ENCODE peak calls at places on chromosomes 12 and 14, in seven cellular contexts. One of them, this sample, is unnamed. For H3K27me3, the result is how much of the 10 kb centered on the place peaks cover.

GRCh38 chr12:42969357-42969756 is 379.8 kb upstream of the PRICKLE1 start:
- DNase-seq in CD4-positive, CD25-positive, alpha-beta regulatory T cell: no peak
- DNase-seq in fibroblast of lung: no peak
- DNase-seq in lung: no peak
- DNase-seq in mesendoderm: peak
- DNase-seq in prostate gland: no peak
- DNase-seq in AG04450: no peak
- DNase-seq in this sample: no peak

GRCh38 chr14:67137744-67138371 is 51.4 kb upstream of the GARIN2 start:
- DNase-seq in lung: no peak
- DNase-seq in mesendoderm: peak
- DNase-seq in AG04450: no peak
- DNase-seq in fibroblast of lung: peak
- DNase-seq in CD4-positive, CD25-positive, alpha-beta regulatory T cell: peak
- DNase-seq in prostate gland: no peak
- DNase-seq in this sample: no peak

GRCh38 chr12:110230655-110231054 is 50.4 kb upstream of the ATP2A2 start:
- DNase-seq in prostate gland: no peak
- DNase-seq in AG04450: no peak
- DNase-seq in lung: no peak
- DNase-seq in mesendoderm: no peak
- DNase-seq in CD4-positive, CD25-positive, alpha-beta regulatory T cell: no peak
- DNase-seq in fibroblast of lung: no peak
- DNase-seq in this sample: no peak

GRCh38 chr12:56229082-56229481 is 769 bp upstream of the SLC39A5 start:
- DNase-seq in prostate gland: no peak
- DNase-seq in lung: no peak
- DNase-seq in CD4-positive, CD25-positive, alpha-beta regulatory T cell: no peak
- DNase-seq in fibroblast of lung: no peak
- DNase-seq in AG04450: no peak
- DNase-seq in mesendoderm: peak
- DNase-seq in this sample: no peak

GRCh38 chr14:39102265-39102968 is 618 bp downstream of the SEC23A start:
- DNase-seq in mesendoderm: peak
- DNase-seq in lung: no peak
- DNase-seq in fibroblast of lung: peak
- DNase-seq in CD4-positive, CD25-positive, alpha-beta regulatory T cell: peak
- DNase-seq in AG04450: no peak
- DNase-seq in prostate gland: peak
- DNase-seq in this sample: peak

GRCh38 chr14:89855961-89856360 is 98.6 kb downstream of the EFCAB11 start:
- DNase-seq in CD4-positive, CD25-positive, alpha-beta regulatory T cell: no peak
- DNase-seq in mesendoderm: no peak
- DNase-seq in AG04450: peak
- DNase-seq in fibroblast of lung: peak
- DNase-seq in lung: no peak
- DNase-seq in prostate gland: no peak
- DNase-seq in this sample: no peak

GRCh38 chr12:15151141-15152091 is 69.8 kb downstream of the RERG start:
- DNase-seq in AG04450: no peak
- DNase-seq in fibroblast of lung: peak
- DNase-seq in lung: no peak
- DNase-seq in CD4-positive, CD25-positive, alpha-beta regulatory T cell: no peak
- DNase-seq in mesendoderm: peak
- DNase-seq in prostate gland: peak
- DNase-seq in this sample: no peak

GRCh38 chr12:56014205-56014604 is 6.6 kb upstream of the IKZF4 start:
- DNase-seq in mesendoderm: no peak
- DNase-seq in fibroblast of lung: no peak
- DNase-seq in AG04450: no peak
- DNase-seq in prostate gland: no peak
- DNase-seq in CD4-positive, CD25-positive, alpha-beta regulatory T cell: no peak
- DNase-seq in lung: peak
- DNase-seq in this sample: no peak

GRCh38 chr14:92579244-92579643 is 65.7 kb downstream of the RIN3 start:
- DNase-seq in prostate gland: no peak
- DNase-seq in CD4-positive, CD25-positive, alpha-beta regulatory T cell: no peak
- DNase-seq in lung: no peak
- DNase-seq in AG04450: no peak
- DNase-seq in fibroblast of lung: no peak
- DNase-seq in mesendoderm: no peak
- DNase-seq in this sample: no peak

GRCh38 chr12:42541965-42542364 is 47.6 kb downstream of the PRICKLE1 start:
- DNase-seq in prostate gland: no peak
- DNase-seq in fibroblast of lung: no peak
- DNase-seq in lung: no peak
- DNase-seq in AG04450: no peak
- DNase-seq in mesendoderm: no peak
- DNase-seq in CD4-positive, CD25-positive, alpha-beta regulatory T cell: no peak
- DNase-seq in this sample: no peak

GRCh38 chr14:72822946-72823611 is 70.8 kb downstream of the DPF3 start:
- DNase-seq in prostate gland: no peak
- DNase-seq in lung: no peak
- DNase-seq in CD4-positive, CD25-positive, alpha-beta regulatory T cell: no peak
- DNase-seq in fibroblast of lung: peak
- DNase-seq in AG04450: no peak
- DNase-seq in mesendoderm: no peak
- DNase-seq in this sample: no peak

GRCh38 chr12:105928436-105928835 is 210.3 kb downstream of the NUAK1 start:
- DNase-seq in CD4-positive, CD25-positive, alpha-beta regulatory T cell: no peak
- DNase-seq in fibroblast of lung: no peak
- DNase-seq in prostate gland: peak
- DNase-seq in lung: peak
- DNase-seq in AG04450: no peak
- DNase-seq in mesendoderm: no peak
- DNase-seq in this sample: no peak

GRCh38 chr14:83300454-83301064 is 1766.9 kb upstream of the SEL1L start:
- DNase-seq in mesendoderm: peak
- DNase-seq in fibroblast of lung: peak
- DNase-seq in CD4-positive, CD25-positive, alpha-beta regulatory T cell: no peak
- DNase-seq in prostate gland: no peak
- DNase-seq in AG04450: no peak
- DNase-seq in lung: no peak
- DNase-seq in this sample: no peak

GRCh38 chr14:21498540-21499526 is 12.3 kb downstream of the METTL3 start:
- DNase-seq in mesendoderm: peak
- DNase-seq in prostate gland: peak
- DNase-seq in lung: no peak
- DNase-seq in AG04450: no peak
- DNase-seq in fibroblast of lung: peak
- DNase-seq in CD4-positive, CD25-positive, alpha-beta regulatory T cell: peak
- DNase-seq in this sample: peak

GRCh38 chr14:90979451-90979850 is 81.0 kb downstream of the RPS6KA5 start:
- DNase-seq in CD4-positive, CD25-positive, alpha-beta regulatory T cell: no peak
- DNase-seq in AG04450: no peak
- DNase-seq in prostate gland: no peak
- DNase-seq in fibroblast of lung: no peak
- DNase-seq in mesendoderm: no peak
- DNase-seq in lung: no peak
- DNase-seq in this sample: no peak

GRCh38 chr14:69485261-69485660 is 733 bp downstream of the PLEKHD1 start:
- DNase-seq in fibroblast of lung: no peak
- DNase-seq in AG04450: no peak
- DNase-seq in CD4-positive, CD25-positive, alpha-beta regulatory T cell: no peak
- DNase-seq in prostate gland: no peak
- DNase-seq in lung: no peak
- DNase-seq in mesendoderm: no peak
- DNase-seq in this sample: no peak

GRCh38 chr12:12439636-12440035 is 82.8 kb downstream of the BORCS5 start:
- DNase-seq in mesendoderm: no peak
- DNase-seq in CD4-positive, CD25-positive, alpha-beta regulatory T cell: peak
- DNase-seq in AG04450: no peak
- DNase-seq in prostate gland: no peak
- DNase-seq in lung: no peak
- DNase-seq in fibroblast of lung: peak
- DNase-seq in this sample: peak

GRCh38 chr12:53345486-53346195 is 9.5 kb upstream of the SP7 start:
- DNase-seq in fibroblast of lung: no peak
- DNase-seq in CD4-positive, CD25-positive, alpha-beta regulatory T cell: no peak
- DNase-seq in prostate gland: no peak
- DNase-seq in lung: no peak
- DNase-seq in AG04450: no peak
- DNase-seq in mesendoderm: peak
- DNase-seq in this sample: no peak

GRCh38 chr14:70909788-70910614 is 2.7 kb downstream of the PCNX1 start:
- DNase-seq in fibroblast of lung: peak
- DNase-seq in AG04450: no peak
- DNase-seq in prostate gland: no peak
- DNase-seq in CD4-positive, CD25-positive, alpha-beta regulatory T cell: no peak
- DNase-seq in mesendoderm: peak
- DNase-seq in lung: no peak
- DNase-seq in this sample: peak

GRCh38 chr12:123714302-123714627 is 2.1 kb downstream of the ATP6V0A2 start:
- DNase-seq in fibroblast of lung: no peak
- DNase-seq in prostate gland: no peak
- DNase-seq in lung: no peak
- DNase-seq in AG04450: no peak
- DNase-seq in CD4-positive, CD25-positive, alpha-beta regulatory T cell: no peak
- DNase-seq in mesendoderm: peak
- DNase-seq in this sample: no peak

DNA sequence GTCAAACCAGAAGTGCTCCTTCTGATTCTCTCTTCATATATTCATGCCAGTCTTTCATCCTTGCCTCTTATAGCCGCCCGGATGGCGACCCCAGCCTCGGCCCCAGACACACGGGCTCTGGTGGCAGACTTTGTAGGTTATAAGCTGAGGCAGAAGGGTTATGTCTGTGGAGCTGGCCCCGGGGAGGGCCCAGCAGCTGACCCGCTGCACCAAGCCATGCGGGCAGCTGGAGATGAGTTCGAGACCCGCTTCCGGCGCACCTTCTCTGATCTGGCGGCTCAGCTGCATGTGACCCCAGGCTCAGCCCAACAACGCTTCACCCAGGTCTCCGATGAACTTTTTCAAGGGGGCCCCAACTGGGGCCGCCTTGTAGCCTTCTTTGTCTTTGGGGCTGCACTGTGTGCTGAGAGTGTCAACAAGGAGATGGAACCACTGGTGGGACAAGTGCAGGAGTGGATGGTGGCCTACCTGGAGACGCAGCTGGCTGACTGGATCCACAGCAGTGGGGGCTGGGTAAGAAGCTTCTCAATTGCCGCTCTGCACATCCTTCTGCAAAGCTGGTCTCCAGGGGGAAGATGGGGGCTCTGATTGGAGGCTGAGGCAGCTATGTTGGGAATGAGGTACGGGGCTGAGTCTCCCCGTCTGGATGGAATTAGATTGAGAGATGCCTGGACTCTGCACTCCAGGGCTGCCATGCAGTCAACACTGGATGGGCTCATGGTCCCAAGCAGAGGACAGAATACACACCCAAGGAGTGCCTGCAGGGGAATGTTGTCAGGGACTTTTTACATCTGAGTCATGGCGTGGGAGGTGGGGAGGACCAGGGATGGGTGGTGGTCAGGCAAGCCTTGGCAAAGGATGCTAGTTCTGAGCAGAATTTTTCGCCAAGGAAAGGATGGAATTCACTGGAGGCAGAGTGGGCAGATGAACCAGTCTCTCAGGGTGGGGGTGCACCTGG is 1.3 kb downstream of the BCL2L2 start:
- DNase-seq in mesendoderm: no peak
- DNase-seq in CD4-positive, CD25-positive, alpha-beta regulatory T cell: no peak
- DNase-seq in lung: no peak
- DNase-seq in AG04450: no peak
- DNase-seq in prostate gland: no peak
- DNase-seq in fibroblast of lung: peak
- DNase-seq in this sample: no peak
- H3K4me3 ChIP-seq in mesendoderm: no peak
- H3K4me3 ChIP-seq in CD4-positive, CD25-positive, alpha-beta regulatory T cell: no peak
- H3K4me3 ChIP-seq in lung: no peak
- H3K4me3 ChIP-seq in AG04450: peak
- H3K4me3 ChIP-seq in prostate gland: peak
- H3K4me3 ChIP-seq in fibroblast of lung: peak
- H3K4me3 ChIP-seq in this sample: no peak

GRCh38 chr12:132355742-132356681 is 26.6 kb upstream of the GALNT9 start:
- DNase-seq in lung: no peak
- DNase-seq in mesendoderm: no peak
- DNase-seq in AG04450: no peak
- DNase-seq in fibroblast of lung: no peak
- DNase-seq in CD4-positive, CD25-positive, alpha-beta regulatory T cell: no peak
- DNase-seq in prostate gland: no peak
- DNase-seq in this sample: no peak
- H3K27me3 ChIP-seq in lung: under half
- H3K27me3 ChIP-seq in mesendoderm: under half
- H3K27me3 ChIP-seq in AG04450: under half
- H3K27me3 ChIP-seq in fibroblast of lung: under half
- H3K27me3 ChIP-seq in CD4-positive, CD25-positive, alpha-beta regulatory T cell: under half
- H3K27me3 ChIP-seq in prostate gland: under half
- H3K27me3 ChIP-seq in this sample: under half

GRCh38 chr14:106507354-106507753 is 981.0 kb downstream of the TMEM121 start:
- DNase-seq in fibroblast of lung: no peak
- DNase-seq in AG04450: no peak
- DNase-seq in CD4-positive, CD25-positive, alpha-beta regulatory T cell: no peak
- DNase-seq in prostate gland: no peak
- DNase-seq in lung: no peak
- DNase-seq in mesendoderm: no peak
- DNase-seq in this sample: no peak

GRCh38 chr14:106509176-106509575 is 982.8 kb downstream of the TMEM121 start:
- DNase-seq in CD4-positive, CD25-positive, alpha-beta regulatory T cell: no peak
- DNase-seq in mesendoderm: no peak
- DNase-seq in AG04450: no peak
- DNase-seq in lung: no peak
- DNase-seq in fibroblast of lung: no peak
- DNase-seq in prostate gland: no peak
- DNase-seq in this sample: no peak

GRCh38 chr14:106508216-106508615 is 981.8 kb downstream of the TMEM121 start:
- DNase-seq in lung: no peak
- DNase-seq in fibroblast of lung: no peak
- DNase-seq in mesendoderm: no peak
- DNase-seq in prostate gland: no peak
- DNase-seq in AG04450: no peak
- DNase-seq in CD4-positive, CD25-positive, alpha-beta regulatory T cell: no peak
- DNase-seq in this sample: no peak

GRCh38 chr14:106509795-106510194 is 983.4 kb downstream of the TMEM121 start:
- DNase-seq in AG04450: no peak
- DNase-seq in fibroblast of lung: no peak
- DNase-seq in lung: no peak
- DNase-seq in CD4-positive, CD25-positive, alpha-beta regulatory T cell: no peak
- DNase-seq in prostate gland: no peak
- DNase-seq in mesendoderm: no peak
- DNase-seq in this sample: no peak

GRCh38 chr14:106506901-106507305 is 980.5 kb downstream of the TMEM121 start:
- DNase-seq in AG04450: no peak
- DNase-seq in prostate gland: no peak
- DNase-seq in CD4-positive, CD25-positive, alpha-beta regulatory T cell: peak
- DNase-seq in mesendoderm: no peak
- DNase-seq in fibroblast of lung: no peak
- DNase-seq in lung: no peak
- DNase-seq in this sample: peak
- H3K4me3 ChIP-seq in AG04450: no peak
- H3K4me3 ChIP-seq in prostate gland: no peak
- H3K4me3 ChIP-seq in CD4-positive, CD25-positive, alpha-beta regulatory T cell: peak
- H3K4me3 ChIP-seq in mesendoderm: no peak
- H3K4me3 ChIP-seq in fibroblast of lung: no peak
- H3K4me3 ChIP-seq in lung: no peak
- H3K4me3 ChIP-seq in this sample: peak

DNA sequence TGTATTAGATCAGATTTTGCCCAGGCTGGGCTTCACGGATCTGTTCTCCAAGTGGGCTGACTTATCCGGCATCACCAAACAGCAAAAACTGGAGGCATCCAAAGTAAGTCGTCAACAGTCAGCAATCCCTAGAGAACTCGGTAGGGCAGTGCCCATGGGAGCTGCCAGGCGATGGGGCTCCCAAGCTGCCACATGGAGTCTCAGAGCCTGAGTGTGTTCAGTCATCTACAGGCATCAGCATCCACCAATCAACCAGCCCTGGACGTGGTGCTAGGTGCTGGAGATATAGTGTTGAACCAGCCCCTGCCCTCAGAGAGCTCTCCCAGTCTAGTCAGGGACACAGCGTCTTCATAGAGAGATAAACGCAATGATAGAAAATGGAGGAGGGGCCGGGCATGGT is 6.9 kb downstream of the SERPINA4 start:
- DNase-seq in mesendoderm: no peak
- DNase-seq in lung: no peak
- DNase-seq in prostate gland: no peak
- DNase-seq in AG04450: no peak
- DNase-seq in CD4-positive, CD25-positive, alpha-beta regulatory T cell: no peak
- DNase-seq in fibroblast of lung: no peak
- DNase-seq in this sample: no peak
- H3K27me3 ChIP-seq in mesendoderm: under half
- H3K27me3 ChIP-seq in lung: under half
- H3K27me3 ChIP-seq in prostate gland: under half
- H3K27me3 ChIP-seq in AG04450: under half
- H3K27me3 ChIP-seq in CD4-positive, CD25-positive, alpha-beta regulatory T cell: under half
- H3K27me3 ChIP-seq in fibroblast of lung: under half
- H3K27me3 ChIP-seq in this sample: under half

This sample was measured in CD4-positive, alpha-beta memory T cell.